ENCODE peak calls at places on chromosomes 11 and 22, in four cellular contexts. Q, I, G and T are unnamed samples.

GRCh38 chr11:11157201-11157600 is 195.8 kb downstream of the CSNK2A3 start:
- DNase-seq in Q (peak; percentile 28), I (no peak), G (no peak), T (no peak)

GRCh38 chr11:121577106-121577505 is 124.3 kb upstream of the SORL1-AS1 start:
- DNase-seq in Q (no peak), I (no peak), G (no peak), T (no peak)

GRCh38 chr22:42375982-42376381 is 56.2 kb downstream of the NFAM1 start:
- DNase-seq in Q (no peak), I (no peak), G (no peak), T (peak; percentile 47)

GRCh38 chr11:133086518-133086917 is 445.8 kb downstream of the OPCML start:
- DNase-seq in Q (no peak), I (no peak), G (no peak), T (no peak)

GRCh38 chr11:44133335-44133946 is 38.0 kb downstream of the EXT2 start:
- DNase-seq in Q (no peak), I (no peak), G (no peak), T (no peak)

GRCh38 chr22:41301085-41302015 is at the start of gene ZC3H7B:
- DNase-seq in Q (peak; percentile 80), I (peak; percentile 57), G (peak; percentile 87), T (peak; percentile 61)

GRCh38 chr11:69903206-69903605 is 84.0 kb upstream of the FGF3 start:
- DNase-seq in Q (no peak), I (no peak), G (no peak), T (no peak)

GRCh38 chr22:49101225-49101624 is 726.4 kb downstream of the BRD1 start:
- DNase-seq in Q (no peak), I (no peak), G (no peak), T (no peak)

GRCh38 chr11:9669954-9670353 is 6.1 kb downstream of the SWAP70 start:
- DNase-seq in Q (no peak), I (no peak), G (no peak), T (no peak)

GRCh38 chr22:17873116-17873515 is 98.8 kb upstream of the BID start:
- DNase-seq in Q (no peak), I (no peak), G (no peak), T (no peak)

GRCh38 chr11:125084761-125085231 is 21.7 kb downstream of the SLC37A2 start:
- DNase-seq in Q (no peak), I (no peak), G (no peak), T (no peak)

GRCh38 chr22:36232715-36233401 is 6.5 kb downstream of the APOL2 start:
- DNase-seq in Q (no peak), I (no peak), G (no peak), T (no peak)

GRCh38 chr22:50250555-50251471 is at the start of gene HDAC10:
- DNase-seq in Q (peak; percentile 75), I (no peak), G (peak; percentile 85), T (no peak)

GRCh38 chr11:29641201-29641600 is 375.6 kb downstream of the KCNA4 start:
- DNase-seq in Q (no peak), I (no peak), G (no peak), T (no peak)

GRCh38 chr11:105878510-105878909 is 143.5 kb downstream of the MSANTD4 start:
- DNase-seq in Q (no peak), I (no peak), G (no peak), T (no peak)

GRCh38 chr11:109018639-109019038 is 353.8 kb downstream of the DDX10 start:
- DNase-seq in Q (no peak), I (no peak), G (no peak), T (no peak)

GRCh38 chr11:57318178-57318577 is 6.6 kb downstream of the TNKS1BP1 start:
- DNase-seq in Q (no peak), I (no peak), G (no peak), T (peak; percentile 65)

GRCh38 chr11:57287884-57288283 is 36.9 kb downstream of the TNKS1BP1 start:
- DNase-seq in Q (no peak), I (no peak), G (no peak), T (no peak)

GRCh38 chr11:79312591-79313267 is 128.1 kb downstream of the TENM4 start:
- DNase-seq in Q (no peak), I (no peak), G (no peak), T (no peak)

GRCh38 chr11:79309402-79309801 is 131.4 kb downstream of the TENM4 start:
- DNase-seq in Q (no peak), I (no peak), G (no peak), T (no peak)

GRCh38 chr11:79314906-79315689 is 125.7 kb downstream of the TENM4 start:
- DNase-seq in Q (no peak), I (no peak), G (no peak), T (no peak)

GRCh38 chr11:79311461-79311860 is 129.4 kb downstream of the TENM4 start:
- DNase-seq in Q (no peak), I (no peak), G (no peak), T (no peak)

DNA sequence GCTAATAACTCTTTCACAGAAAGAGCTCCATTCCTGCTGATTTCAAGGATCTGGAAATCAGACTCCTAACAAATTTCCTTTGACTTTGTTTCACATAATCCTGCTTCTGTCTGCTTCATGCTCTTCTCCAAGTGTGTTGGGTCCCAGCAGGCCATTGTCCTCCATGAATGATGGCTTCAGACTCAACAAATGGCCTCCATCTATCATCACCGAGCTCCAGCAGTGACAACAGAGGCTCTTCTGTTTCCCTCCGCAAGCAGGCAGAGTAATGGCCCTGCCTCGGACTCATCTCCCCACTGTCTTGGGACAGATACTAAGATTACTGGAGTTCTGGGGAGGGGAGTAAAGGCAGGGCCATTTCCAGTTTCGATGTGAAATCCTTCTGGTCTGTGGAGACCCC is 127.3 kb downstream of the TENM4 start:
- DNase-seq in Q (no peak), I (no peak), G (no peak), T (no peak)
- H3K27ac ChIP-seq in Q (no peak overlapping the region), I (no peak overlapping the region), G (no peak overlapping the region), T (no peak overlapping the region)

GRCh38 chr11:59172345-59173079 is 580 bp downstream of the DTX4 start:
- DNase-seq in Q (no peak), I (no peak), G (no peak), T (no peak)
- H3K27ac ChIP-seq in Q (no peak overlapping the region), I (peak overlapping the region; percentile 77), G (no peak overlapping the region), T (peak overlapping the region; percentile 27)

GRCh38 chr22:32538516-32538915 is 63.9 kb downstream of the FBXO7 start:
- DNase-seq in Q (no peak), I (no peak), G (no peak), T (no peak)

GRCh38 chr22:32542332-32543019 is 67.9 kb downstream of the FBXO7 start:
- DNase-seq in Q (no peak), I (no peak), G (peak; percentile 81), T (peak; percentile 71)

GRCh38 chr22:32541481-32541880 is 66.9 kb downstream of the FBXO7 start:
- DNase-seq in Q (no peak), I (no peak), G (peak; percentile 59), T (no peak)

GRCh38 chr22:32543020-32543357 is 68.4 kb downstream of the FBXO7 start:
- DNase-seq in Q (no peak), I (no peak), G (no peak), T (no peak)

DNA sequence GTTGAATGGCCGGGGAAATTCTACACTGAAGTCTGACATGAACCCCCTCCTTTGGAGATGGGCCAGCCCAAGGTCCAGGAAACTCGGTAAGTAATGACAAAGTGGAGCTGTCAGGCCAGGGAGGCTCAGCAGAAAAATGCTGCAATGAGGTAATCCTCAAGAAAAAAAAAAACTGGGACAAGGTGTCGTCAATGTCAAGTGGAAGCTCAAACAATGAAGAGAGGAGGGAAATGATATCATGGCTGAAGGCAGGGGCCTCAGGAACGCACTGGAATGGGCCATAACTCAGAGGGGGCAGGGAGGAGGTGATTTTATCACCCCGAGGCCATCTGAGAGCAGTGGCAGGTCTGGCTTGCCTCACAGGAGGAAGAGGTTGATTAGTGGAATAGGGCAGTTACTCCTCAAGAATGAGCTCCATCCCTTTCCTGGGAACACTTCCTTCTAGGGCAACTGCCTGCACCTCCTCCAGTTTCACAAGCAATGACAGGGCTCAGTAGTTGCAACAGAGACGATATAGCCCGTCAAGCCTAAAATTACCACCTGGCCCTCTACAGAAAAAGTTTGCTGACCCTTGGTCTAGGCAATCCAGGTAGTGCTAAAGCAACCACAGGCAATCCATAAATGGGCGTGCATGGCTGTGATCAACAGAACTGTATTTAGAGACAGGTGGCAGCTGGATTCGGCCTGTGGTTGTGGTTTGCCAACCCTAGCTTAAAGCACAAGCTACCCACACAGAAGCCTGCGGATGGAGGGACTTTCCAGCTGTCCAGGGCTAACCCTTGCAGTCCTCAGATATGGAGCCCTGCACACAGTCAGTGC is 65.2 kb downstream of the FBXO7 start:
- DNase-seq in Q (no peak), I (no peak), G (no peak), T (no peak)
- H3K27ac ChIP-seq in Q (no peak overlapping the region), I (no peak overlapping the region), G (no peak overlapping the region), T (peak overlapping the region; percentile 77)

DNA sequence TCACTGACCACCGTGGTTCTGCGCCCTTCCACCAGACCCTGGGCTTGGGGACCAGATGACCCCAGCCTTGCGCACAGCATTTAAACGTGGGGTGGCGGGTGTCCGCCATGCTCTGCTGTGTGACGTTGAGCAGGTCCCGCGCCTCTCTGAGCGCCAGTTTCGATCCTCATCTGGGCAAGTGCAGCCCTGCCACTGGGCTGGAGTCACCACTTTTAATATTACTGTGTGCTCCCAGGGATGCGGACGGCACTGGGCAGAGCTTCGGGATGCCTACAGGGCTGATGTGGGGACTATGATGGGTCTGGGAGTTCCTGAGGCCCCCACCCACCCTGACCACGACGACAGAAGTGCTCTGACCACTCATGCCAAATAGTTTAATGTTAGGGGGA is 1.2 kb upstream of the NUDT8 start:
- DNase-seq in Q (peak; percentile 11), I (no peak), G (no peak), T (no peak)
- H3K27ac ChIP-seq in Q (peak overlapping the region; percentile 57), I (peak overlapping the region; percentile 81), G (peak overlapping the region; percentile 93), T (peak overlapping the region; percentile 89)

GRCh38 chr22:44147821-44148574 is 32.7 kb upstream of the PARVG start:
- DNase-seq in Q (no peak), I (no peak), G (no peak), T (no peak)
- H3K27ac ChIP-seq in Q (no peak overlapping the region), I (no peak overlapping the region), G (no peak overlapping the region), T (no peak overlapping the region)

GRCh38 chr11:74462631-74463030 is 4.7 kb downstream of the KCNE3 start:
- DNase-seq in Q (no peak), I (no peak), G (no peak), T (no peak)

GRCh38 chr11:74460481-74461154 is 6.7 kb downstream of the KCNE3 start:
- DNase-seq in Q (no peak), I (no peak), G (no peak), T (no peak)

GRCh38 chr11:74463216-74463615 is 4.1 kb downstream of the KCNE3 start:
- DNase-seq in Q (no peak), I (no peak), G (no peak), T (no peak)

GRCh38 chr11:74460065-74460464 is 7.3 kb downstream of the KCNE3 start:
- DNase-seq in Q (no peak), I (no peak), G (no peak), T (no peak)

GRCh38 chr11:74462009-74462408 is 5.3 kb downstream of the KCNE3 start:
- DNase-seq in Q (no peak), I (peak; percentile 39), G (peak; percentile 84), T (peak; percentile 64)
- H3K27ac ChIP-seq in Q (peak overlapping the region; percentile 38), I (no peak overlapping the region), G (no peak overlapping the region), T (peak overlapping the region; percentile 54)

DNA sequence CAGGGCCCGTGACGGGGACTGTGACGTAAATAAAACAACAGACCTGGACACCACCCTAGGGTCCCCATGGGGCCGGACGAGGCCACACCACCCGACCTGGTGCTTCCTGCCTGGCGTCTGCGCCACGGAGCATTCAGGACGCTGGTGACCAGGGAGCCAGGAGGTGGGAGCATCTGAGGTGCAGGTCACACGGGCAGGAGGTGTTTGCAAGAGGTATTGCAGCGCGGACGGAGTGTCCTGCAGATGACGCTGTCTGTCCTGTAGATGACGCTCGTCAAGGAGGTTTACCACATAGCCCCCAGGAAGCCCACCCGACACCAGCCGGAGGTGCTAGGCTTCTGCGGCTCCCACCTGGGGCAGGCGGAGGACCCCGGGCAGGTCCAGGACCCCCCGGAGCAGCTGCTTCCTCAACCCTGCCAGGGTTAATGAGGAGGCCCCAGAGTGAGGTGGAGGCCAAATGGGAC is 986 bp upstream of the MUC5B start:
- DNase-seq in Q (no peak), I (no peak), G (peak; percentile 59), T (no peak)
- H3K27ac ChIP-seq in Q (no peak overlapping the region), I (no peak overlapping the region), G (no peak overlapping the region), T (no peak overlapping the region)